ENCODE peak calls at places on chromosomes 6 and 20, in nine cellular contexts. E is stimulated activated CD4-positive, alpha-beta T cell treated with anti-CD3 and anti-CD28 coated beads, Interleukin-15, amount 100 ng/mL, for 1 hour; B is endothelial cell; Y is RWPE1; D is amniotic epithelial cell; P is LoVo; W is effector memory CD4-positive, alpha-beta T cell; U is T-helper 2 cell; G is GDM1. R is an unnamed sample.

GRCh38 chr20:61727761-61728160 is 337.9 kb downstream of the TAF4 start:
- DNase-seq in E (no peak), B (no peak), Y (no peak), D (no peak), P (no peak), W (no peak), U (no peak), G (no peak), R (no peak)

GRCh38 chr6:138307816-138308727 is 69.6 kb upstream of the SMIM28 start:
- DNase-seq in E (no peak), B (no peak), Y (no peak), D (peak; percentile 27), P (no peak), W (no peak), U (no peak), G (no peak), R (no peak)

GRCh38 chr6:7341989-7342742 is 29.2 kb upstream of the SSR1 start:
- DNase-seq in E (no peak), B (no peak), Y (no peak), D (no peak), P (peak; percentile 43), W (no peak), U (no peak), G (no peak), R (no peak)

GRCh38 chr20:18042211-18042610 is 15.5 kb downstream of the OVOL2 start:
- DNase-seq in E (no peak), B (no peak), Y (no peak), D (no peak), P (no peak), W (no peak), U (no peak), G (no peak), R (no peak)

GRCh38 chr6:117555882-117556498 is 46.3 kb downstream of the GOPC start:
- DNase-seq in E (peak; percentile 27), B (peak; percentile 49), Y (no peak), D (no peak), P (peak; percentile 37), W (peak; percentile 27), U (peak; percentile 35), G (peak; percentile 1), R (no peak)

GRCh38 chr6:30510419-30510818 is 21.1 kb downstream of the HLA-E start:
- DNase-seq in E (no peak), B (no peak), Y (no peak), D (no peak), P (no peak), W (no peak), U (no peak), G (no peak), R (no peak)

GRCh38 chr20:31689141-31689540 is 33.5 kb downstream of the BCL2L1 start:
- DNase-seq in E (no peak), B (no peak), Y (no peak), D (no peak), P (no peak), W (no peak), U (no peak), G (no peak), R (no peak)

GRCh38 chr6:133835901-133836300 is 53.0 kb upstream of the TCF21 start:
- DNase-seq in E (no peak), B (no peak), Y (no peak), D (no peak), P (no peak), W (no peak), U (no peak), G (no peak), R (no peak)

GRCh38 chr6:154909821-154910220 is 85.3 kb upstream of the TIAM2 start:
- DNase-seq in E (no peak), B (no peak), Y (no peak), D (peak; percentile 27), P (no peak), W (no peak), U (no peak), G (no peak), R (no peak)

GRCh38 chr6:136920858-136921520 is 1.1 kb upstream of the SLC35D3 start:
- DNase-seq in E (no peak), B (peak; percentile 10), Y (peak; percentile 12), D (no peak), P (peak; percentile 5), W (no peak), U (no peak), G (no peak), R (no peak)

GRCh38 chr6:16751251-16751946 is 9.9 kb downstream of the ATXN1 start:
- DNase-seq in E (no peak), B (no peak), Y (no peak), D (no peak), P (peak; percentile 46), W (no peak), U (no peak), G (no peak), R (no peak)

GRCh38 chr20:11497543-11497942 is 420.1 kb upstream of the BTBD3 start:
- DNase-seq in E (no peak), B (no peak), Y (no peak), D (no peak), P (no peak), W (no peak), U (no peak), G (no peak), R (no peak)

GRCh38 chr20:49559411-49560081 is 8.4 kb downstream of the PTGIS start:
- DNase-seq in E (no peak), B (no peak), Y (no peak), D (peak; percentile 95), P (no peak), W (no peak), U (no peak), G (no peak), R (no peak)

GRCh38 chr6:108686896-108687295 is 126.2 kb downstream of the FOXO3 start:
- DNase-seq in E (no peak), B (no peak), Y (no peak), D (no peak), P (no peak), W (no peak), U (no peak), G (no peak), R (no peak)

R was measured in CMK.